ENCODE peak calls at places on chromosomes 16 and 17, in eight cellular contexts. W, B, J, G, N, V, P and O are unnamed samples.

GRCh38 chr17:18187816-18188761 is 4.5 kb downstream of the ALKBH5 start:
- DNase-seq in W (no peak), B (no peak), J (no peak), G (no peak), N (no peak), V (no peak), P (no peak), O (no peak)

GRCh38 chr17:9054611-9055010 is 33.3 kb downstream of the NTN1 start:
- DNase-seq in W (no peak), B (no peak), J (no peak), G (no peak), N (no peak), V (no peak), P (no peak), O (peak)

GRCh38 chr17:73719588-73720071 is 75.4 kb upstream of the SDK2 start:
- DNase-seq in W (no peak), B (no peak), J (no peak), G (no peak), N (no peak), V (no peak), P (no peak), O (no peak)

GRCh38 chr16:68592466-68593337 is 52.4 kb upstream of the CDH3 start:
- DNase-seq in W (no peak), B (no peak), J (peak), G (no peak), N (no peak), V (peak), P (peak), O (no peak)

GRCh38 chr17:39754958-39755549 is 17.3 kb downstream of the GRB7 start:
- DNase-seq in W (no peak), B (no peak), J (no peak), G (no peak), N (no peak), V (no peak), P (peak), O (no peak)

GRCh38 chr17:74691151-74691550 is 21.6 kb downstream of the CD300LF start:
- DNase-seq in W (no peak), B (no peak), J (no peak), G (no peak), N (no peak), V (no peak), P (no peak), O (no peak)

GRCh38 chr16:24540575-24541240 is 1.3 kb downstream of the RBBP6 start:
- DNase-seq in W (peak), B (no peak), J (no peak), G (no peak), N (no peak), V (peak), P (peak), O (peak)

GRCh38 chr16:3640632-3641501 is 13.6 kb upstream of the DNASE1 start:
- DNase-seq in W (no peak), B (no peak), J (no peak), G (no peak), N (no peak), V (no peak), P (no peak), O (no peak)

GRCh38 chr17:42387663-42388380 is 420 bp downstream of the STAT3 start:
- DNase-seq in W (no peak), B (peak), J (no peak), G (no peak), N (no peak), V (peak), P (peak), O (no peak)

GRCh38 chr17:45150911-45151809 is 2.9 kb downstream of the HEXIM1 start:
- DNase-seq in W (no peak), B (no peak), J (no peak), G (no peak), N (no peak), V (peak), P (peak), O (peak)